ENCODE peak calls at places on chromosomes 11 and 22, in five cellular contexts. One of them, this sample, is unnamed.

GRCh38 chr22:23888615-23889401 is 5.4 kb upstream of the MIF start:
- DNase-seq in stimulated activated CD8-positive, alpha-beta memory T cell treated with anti-CD3 and anti-CD28 coated beads, Interleukin-7, amount 100 ng/mL, for 24 hours: no peak
- DNase-seq in transverse colon: no peak
- DNase-seq in HL-60: no peak
- DNase-seq in HS-27A: peak; percentile 12
- DNase-seq in this sample: no peak

GRCh38 chr22:42396621-42397331 is 35.4 kb downstream of the NFAM1 start:
- DNase-seq in stimulated activated CD8-positive, alpha-beta memory T cell treated with anti-CD3 and anti-CD28 coated beads, Interleukin-7, amount 100 ng/mL, for 24 hours: no peak
- DNase-seq in transverse colon: peak; percentile 17
- DNase-seq in HL-60: no peak
- DNase-seq in HS-27A: no peak
- DNase-seq in this sample: no peak

GRCh38 chr11:1844221-1845094 is 5.7 kb downstream of the TNNI2 start:
- DNase-seq in stimulated activated CD8-positive, alpha-beta memory T cell treated with anti-CD3 and anti-CD28 coated beads, Interleukin-7, amount 100 ng/mL, for 24 hours: no peak
- DNase-seq in transverse colon: peak; percentile 67
- DNase-seq in HL-60: peak; percentile 69
- DNase-seq in HS-27A: no peak
- DNase-seq in this sample: peak; percentile 51

GRCh38 chr11:61724437-61724836 is 28.0 kb upstream of the MYRF start:
- DNase-seq in stimulated activated CD8-positive, alpha-beta memory T cell treated with anti-CD3 and anti-CD28 coated beads, Interleukin-7, amount 100 ng/mL, for 24 hours: no peak
- DNase-seq in transverse colon: no peak
- DNase-seq in HL-60: no peak
- DNase-seq in HS-27A: no peak
- DNase-seq in this sample: no peak

GRCh38 chr22:22520667-22521602 is 865 bp upstream of the ZNF280A start:
- DNase-seq in stimulated activated CD8-positive, alpha-beta memory T cell treated with anti-CD3 and anti-CD28 coated beads, Interleukin-7, amount 100 ng/mL, for 24 hours: no peak
- DNase-seq in transverse colon: no peak
- DNase-seq in HL-60: no peak
- DNase-seq in HS-27A: no peak
- DNase-seq in this sample: no peak

GRCh38 chr11:12831471-12832202 is 157.4 kb downstream of the TEAD1 start:
- DNase-seq in stimulated activated CD8-positive, alpha-beta memory T cell treated with anti-CD3 and anti-CD28 coated beads, Interleukin-7, amount 100 ng/mL, for 24 hours: no peak
- DNase-seq in transverse colon: no peak
- DNase-seq in HL-60: no peak
- DNase-seq in HS-27A: no peak
- DNase-seq in this sample: no peak

GRCh38 chr22:50199836-50200332 is 927 bp upstream of the SELENOO start:
- DNase-seq in stimulated activated CD8-positive, alpha-beta memory T cell treated with anti-CD3 and anti-CD28 coated beads, Interleukin-7, amount 100 ng/mL, for 24 hours: no peak
- DNase-seq in transverse colon: no peak
- DNase-seq in HL-60: no peak
- DNase-seq in HS-27A: no peak
- DNase-seq in this sample: peak; percentile 31

GRCh38 chr11:74953448-74953847 is 4.4 kb downstream of the SPCS2 start:
- DNase-seq in stimulated activated CD8-positive, alpha-beta memory T cell treated with anti-CD3 and anti-CD28 coated beads, Interleukin-7, amount 100 ng/mL, for 24 hours: no peak
- DNase-seq in transverse colon: no peak
- DNase-seq in HL-60: no peak
- DNase-seq in HS-27A: no peak
- DNase-seq in this sample: no peak

GRCh38 chr11:115527534-115528125 is 23.4 kb upstream of the CADM1 start:
- DNase-seq in stimulated activated CD8-positive, alpha-beta memory T cell treated with anti-CD3 and anti-CD28 coated beads, Interleukin-7, amount 100 ng/mL, for 24 hours: no peak
- DNase-seq in transverse colon: no peak
- DNase-seq in HL-60: no peak
- DNase-seq in HS-27A: no peak
- DNase-seq in this sample: no peak

GRCh38 chr11:125679837-125680236 is 810 bp downstream of the ACRV1 start:
- DNase-seq in stimulated activated CD8-positive, alpha-beta memory T cell treated with anti-CD3 and anti-CD28 coated beads, Interleukin-7, amount 100 ng/mL, for 24 hours: no peak
- DNase-seq in transverse colon: no peak
- DNase-seq in HL-60: no peak
- DNase-seq in HS-27A: no peak
- DNase-seq in this sample: no peak

This sample was measured in pancreas.